ENCODE peak calls at places on chromosomes 1 and 21, in eight cellular contexts. Q is neural crest cell; Z is CD4-positive, alpha-beta T cell; H is BE2C; R is PC-3; I is fibroblast of pulmonary artery; J is sigmoid colon; K is left ventricle myocardium inferior. U is an unnamed sample.

GRCh38 chr21:35749904-35750303 is 310.4 kb downstream of the SETD4 start:
- DNase-seq in Q (no peak), Z (no peak), H (no peak), R (no peak), I (no peak), J (no peak), K (no peak), U (no peak)

GRCh38 chr1:36971832-36972231 is 62.5 kb downstream of the GRIK3 start:
- DNase-seq in Q (no peak), Z (no peak), H (no peak), R (no peak), I (no peak), J (no peak), K (no peak), U (no peak)

GRCh38 chr21:14864211-14865021 is 200.4 kb downstream of the NRIP1 start:
- DNase-seq in Q (peak; percentile 74), Z (peak; percentile 7), H (peak; percentile 77), R (peak; percentile 80), I (peak; percentile 88), J (peak; percentile 89), K (peak; percentile 64), U (peak; percentile 85)

GRCh38 chr21:28899744-28900143 is 92.9 kb downstream of the LTN1 start:
- DNase-seq in Q (no peak), Z (no peak), H (no peak), R (peak; percentile 11), I (peak; percentile 66), J (no peak), K (no peak), U (no peak)

GRCh38 chr1:78687914-78688313 is 38.3 kb downstream of the IFI44 start:
- DNase-seq in Q (no peak), Z (no peak), H (no peak), R (peak; percentile 59), I (peak; percentile 13), J (no peak), K (no peak), U (no peak)

GRCh38 chr1:198977909-198978308 is 339.1 kb downstream of the PTPRC start:
- DNase-seq in Q (no peak), Z (no peak), H (no peak), R (no peak), I (no peak), J (no peak), K (no peak), U (no peak)

GRCh38 chr1:100090471-100090870 is 42.3 kb downstream of the SASS6 start:
- DNase-seq in Q (no peak), Z (no peak), H (no peak), R (no peak), I (no peak), J (no peak), K (no peak), U (no peak)

GRCh38 chr1:32606972-32607371 is 43.4 kb downstream of the ZBTB8OS start:
- DNase-seq in Q (no peak), Z (no peak), H (no peak), R (no peak), I (no peak), J (no peak), K (no peak), U (no peak)

GRCh38 chr1:10575616-10576015 is 100.9 kb downstream of the PEX14 start:
- DNase-seq in Q (no peak), Z (no peak), H (no peak), R (peak; percentile 73), I (peak; percentile 68), J (no peak), K (no peak), U (no peak)

GRCh38 chr1:22201023-22201422 is 58.1 kb upstream of the WNT4 start:
- DNase-seq in Q (no peak), Z (no peak), H (no peak), R (no peak), I (no peak), J (no peak), K (no peak), U (no peak)

GRCh38 chr1:212700892-212701819 is 1.5 kb upstream of the BATF3 start:
- DNase-seq in Q (peak; percentile 45), Z (no peak), H (peak; percentile 51), R (peak; percentile 54), I (peak; percentile 56), J (peak; percentile 83), K (peak; percentile 46), U (peak; percentile 50)

GRCh38 chr1:22919341-22920025 is 53.2 kb downstream of the LACTBL1 start:
- DNase-seq in Q (no peak), Z (no peak), H (no peak), R (no peak), I (peak; percentile 12), J (no peak), K (no peak), U (no peak)

GRCh38 chr1:156251527-156251926 is 3.7 kb upstream of the PAQR6 start:
- DNase-seq in Q (no peak), Z (no peak), H (peak; percentile 95), R (no peak), I (peak; percentile 35), J (no peak), K (no peak), U (peak; percentile 78)

GRCh38 chr1:30749691-30750583 is 7.6 kb downstream of the LAPTM5 start:
- DNase-seq in Q (no peak), Z (peak; percentile 81), H (no peak), R (no peak), I (no peak), J (no peak), K (no peak), U (no peak)

GRCh38 chr1:228361314-228362140 is 45.1 kb downstream of the TRIM11 start:
- DNase-seq in Q (no peak), Z (no peak), H (peak; percentile 8), R (no peak), I (no peak), J (peak; percentile 62), K (peak; percentile 37), U (peak; percentile 15)

GRCh38 chr1:18943914-18944572 is 12.4 kb downstream of the IFFO2 start:
- DNase-seq in Q (no peak), Z (no peak), H (no peak), R (no peak), I (no peak), J (no peak), K (no peak), U (no peak)

GRCh38 chr1:109634292-109634691 is 14.7 kb downstream of the AMPD2 start:
- DNase-seq in Q (no peak), Z (no peak), H (no peak), R (no peak), I (no peak), J (no peak), K (no peak), U (no peak)

GRCh38 chr1:236845830-236846229 is 50.7 kb downstream of the MTR start:
- DNase-seq in Q (no peak), Z (no peak), H (no peak), R (no peak), I (no peak), J (no peak), K (no peak), U (no peak)

DNA sequence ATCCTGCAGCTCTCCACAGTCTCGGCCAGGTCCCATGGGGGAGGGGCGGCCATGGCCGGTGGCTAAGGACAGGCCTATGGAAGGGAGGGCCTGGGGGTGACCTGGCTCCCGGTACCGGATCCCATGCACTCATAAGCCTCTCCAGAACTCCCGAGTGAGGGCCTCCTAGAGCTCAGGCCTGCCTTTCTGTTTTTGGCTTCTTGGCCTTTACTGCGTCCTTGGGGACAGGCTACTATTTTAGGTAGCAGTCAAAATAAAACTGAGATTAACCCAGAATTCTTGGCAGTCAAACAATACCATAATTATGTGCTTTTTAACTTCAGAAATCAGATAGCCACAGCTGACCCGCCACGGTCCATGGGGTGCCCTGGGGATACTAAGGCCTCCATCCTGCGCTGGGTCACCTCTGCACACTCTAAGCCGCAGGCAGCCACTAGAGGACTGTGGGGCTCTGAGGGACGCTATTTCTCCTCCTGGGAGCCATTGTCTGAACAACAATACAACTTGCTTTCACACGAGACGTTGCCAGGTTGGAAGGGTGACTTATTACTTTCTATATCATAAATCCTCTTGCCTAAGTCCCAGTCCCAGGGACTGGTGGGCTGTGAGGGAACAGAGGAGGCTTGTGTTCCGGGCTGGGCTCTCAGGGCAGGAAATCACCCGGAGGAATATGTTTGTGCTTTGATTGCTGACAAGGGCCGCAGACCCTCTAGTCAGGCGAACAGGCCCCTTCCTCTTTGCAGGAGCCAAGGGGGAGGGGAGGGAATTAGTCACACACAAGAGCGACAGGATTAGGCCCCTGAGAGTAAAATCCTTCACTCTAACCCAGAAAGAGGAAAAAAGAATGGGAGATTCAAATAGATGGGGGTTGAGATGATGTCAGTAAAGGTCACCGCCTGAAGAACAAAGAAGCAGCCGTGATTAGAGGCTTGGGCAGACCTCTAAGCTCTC is 40.7 kb upstream of the BCAR3 start:
- DNase-seq in Q (peak; percentile 67), Z (no peak), H (peak; percentile 32), R (no peak), I (peak; percentile 56), J (no peak), K (peak; percentile 72), U (peak; percentile 34)
- TF ChIP-seq CTCF in Q (no peak), Z (no peak), H (peak; percentile 16), R (no peak), I (peak; percentile 18), J (no peak), K (peak; percentile 54), U (no peak)

DNA sequence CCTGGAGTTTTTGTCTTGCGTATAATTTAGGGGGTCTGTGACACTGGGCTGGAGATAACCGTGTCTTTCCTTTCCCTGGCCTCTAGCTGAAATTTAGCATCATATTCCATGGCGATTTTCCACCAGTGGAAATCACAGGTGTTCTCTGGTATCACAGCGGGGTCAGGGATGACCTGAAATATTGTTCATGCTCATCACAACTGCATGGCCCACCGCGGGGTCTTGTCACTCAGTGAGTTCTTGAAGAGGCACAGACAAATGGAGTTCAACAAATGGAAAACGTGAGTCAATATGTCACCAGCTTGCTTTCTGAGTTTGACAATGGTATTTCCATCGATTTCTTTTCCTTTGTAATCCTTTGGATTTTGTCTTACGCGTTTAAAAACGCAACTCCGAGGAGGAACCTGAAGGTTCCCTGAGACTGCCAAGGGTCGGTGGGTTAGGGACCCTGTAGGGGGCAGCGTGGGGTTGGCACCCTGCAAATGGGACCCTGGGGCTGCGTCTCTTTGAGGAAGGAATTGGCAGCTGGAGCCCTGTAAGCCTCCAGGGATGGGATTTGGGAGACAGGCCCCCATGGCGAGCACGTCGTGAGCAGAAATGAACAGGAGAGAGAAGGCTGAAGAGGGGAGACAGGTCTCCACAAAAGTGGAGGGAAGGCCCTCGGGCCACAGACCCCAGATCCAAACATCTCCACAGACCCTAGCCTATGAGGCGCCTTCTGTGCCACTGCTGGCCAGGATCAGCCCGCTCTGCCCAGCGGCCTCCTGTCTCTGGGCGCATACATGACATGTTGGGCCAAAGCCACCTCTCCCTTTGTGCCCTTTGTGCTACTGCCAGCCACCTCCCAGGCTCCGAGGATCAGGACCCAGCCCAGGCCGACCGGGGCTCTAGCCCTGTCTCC is 32.1 kb upstream of the RUNX3 start:
- DNase-seq in Q (no peak), Z (no peak), H (no peak), R (no peak), I (no peak), J (no peak), K (no peak), U (no peak)
- TF ChIP-seq CTCF in Q (peak; percentile 34), Z (peak; percentile 25), H (peak; percentile 8), R (no peak), I (no peak), J (no peak), K (no peak), U (no peak)

GRCh38 chr21:32716486-32716885 is 11.3 kb downstream of the SYNJ1 start:
- DNase-seq in Q (no peak), Z (no peak), H (no peak), R (no peak), I (no peak), J (no peak), K (no peak), U (no peak)
- TF ChIP-seq CTCF in Q (no peak), Z (no peak), H (no peak), R (no peak), I (no peak), J (no peak), K (no peak), U (no peak)

GRCh38 chr1:28370220-28371010 is 875 bp downstream of the PHACTR4 start:
- DNase-seq in Q (peak; percentile 22), Z (no peak), H (peak; percentile 24), R (peak; percentile 55), I (peak; percentile 46), J (peak; percentile 24), K (no peak), U (peak; percentile 52)
- TF ChIP-seq CTCF in Q (peak; percentile 56), Z (no peak), H (no peak), R (no peak), I (no peak), J (peak; percentile 39), K (peak; percentile 21), U (peak; percentile 35)